ENCODE peak calls at places on chromosomes 3 and 15, in six cellular contexts. A is heart right ventricle; B is spleen; N is T-helper 2 cell; Q is stimulated activated CD4-positive, alpha-beta T cell treated with anti-CD3 and anti-CD28 coated beads, Interleukin-1b, Interleukin-23, amount 100 ng/mL, for 4 hours; C is NCI-H510A treated with DMSO at 0.1 percent for 48 hours. D is an unnamed sample.

GRCh38 chr15:63258658-63259057 is 18.7 kb upstream of the APH1B start:
- DNase-seq in B (no peak), A (no peak), N (no peak), Q (no peak), C (no peak), D (no peak)

GRCh38 chr15:39497759-39498565 is 82.9 kb upstream of the THBS1 start:
- DNase-seq in C (no peak), N (no peak), Q (no peak), A (no peak), B (no peak), D (no peak)

GRCh38 chr3:134370611-134371451 is 3.4 kb downstream of the AMOTL2 start:
- DNase-seq in B (peak), N (no peak), Q (no peak), A (no peak), C (no peak), D (no peak)

GRCh38 chr3:168426196-168426595 is 330.5 kb upstream of the GOLIM4 start:
- DNase-seq in Q (no peak), B (no peak), A (no peak), N (no peak), C (no peak), D (no peak)

GRCh38 chr15:88647362-88648105 is 8.7 kb downstream of the ISG20 start:
- DNase-seq in N (no peak), C (no peak), A (no peak), Q (no peak), B (peak), D (no peak)

GRCh38 chr3:53803124-53803815 is 42.9 kb downstream of the CHDH start:
- DNase-seq in Q (no peak), C (peak), B (peak), A (no peak), N (no peak), D (no peak)

GRCh38 chr3:146546366-146546965 is 2.1 kb upstream of the PLSCR1 start:
- DNase-seq in B (no peak), Q (no peak), A (no peak), C (no peak), N (no peak), D (no peak)

GRCh38 chr3:42651248-42652091 is 2.0 kb upstream of the ZBTB47 start:
- DNase-seq in C (no peak), A (no peak), Q (no peak), B (no peak), N (no peak), D (no peak)

GRCh38 chr3:130386604-130387263 is 41.3 kb downstream of the COL6A5 start:
- DNase-seq in A (no peak), C (no peak), N (no peak), B (no peak), Q (no peak), D (no peak)

GRCh38 chr3:196254376-196255283 is 32.9 kb downstream of the PCYT1A start:
- DNase-seq in C (no peak), B (no peak), Q (no peak), N (no peak), A (no peak), D (no peak)

GRCh38 chr3:118772036-118773030 is 262.3 kb downstream of the IGSF11 start:
- DNase-seq in C (no peak), A (no peak), Q (no peak), B (no peak), N (no peak), D (no peak)

GRCh38 chr3:156448300-156448699 is 106.6 kb downstream of the SSR3 start:
- DNase-seq in N (peak), B (no peak), Q (no peak), A (no peak), C (no peak), D (peak)

GRCh38 chr15:39585394-39585841 is 4.5 kb downstream of the THBS1 start:
- DNase-seq in B (no peak), N (no peak), Q (no peak), C (no peak), A (no peak), D (no peak)

GRCh38 chr3:195114786-195115597 is 156.0 kb downstream of the XXYLT1 start:
- DNase-seq in N (no peak), C (no peak), A (no peak), Q (no peak), B (peak), D (no peak)

GRCh38 chr15:55916666-55917409 is 76.6 kb downstream of the NEDD4 start:
- DNase-seq in N (no peak), A (no peak), C (no peak), B (no peak), Q (no peak), D (no peak)

GRCh38 chr3:39267631-39268553 is 11.9 kb downstream of the CX3CR1 start:
- DNase-seq in N (peak), C (no peak), B (no peak), A (no peak), Q (peak), D (peak)

GRCh38 chr3:178736300-178736699 is 200.1 kb downstream of the KCNMB2 start:
- DNase-seq in Q (no peak), N (no peak), C (no peak), B (no peak), A (no peak), D (no peak)

GRCh38 chr3:12750223-12750622 is 8.8 kb downstream of the TMEM40 start:
- DNase-seq in Q (no peak), N (no peak), A (peak), C (peak), B (no peak), D (no peak)

GRCh38 chr3:33171580-33171979 is 47.0 kb downstream of the SUSD5 start:
- DNase-seq in N (no peak), B (no peak), C (no peak), A (no peak), Q (no peak), D (no peak)

D was measured in CD8-positive, alpha-beta memory T cell.